ENCODE peak calls at places on chromosome 7, in six cellular contexts. G, D, X, B, J and S are unnamed samples.
A peak's percentile ranks its signal among the peaks of the same experiment; 100 is the strongest.

GRCh38 chr7:142303650-142304049 is 45.8 kb upstream of the PRSS58 start:
- DNase-seq in D (no peak), J (no peak), B (no peak), G (no peak), X (no peak), S (no peak)

GRCh38 chr7:75971961-75972763 is 22.2 kb downstream of the TMEM120A start:
- DNase-seq in X (peak; percentile 97), J (peak; percentile 66), G (peak; percentile 48), D (peak; percentile 57), B (peak; percentile 65), S (peak; percentile 25)

GRCh38 chr7:132464740-132465139 is 111.5 kb downstream of the PLXNA4 start:
- DNase-seq in G (peak; percentile 40), X (no peak), D (no peak), J (peak; percentile 70), B (no peak), S (no peak)

GRCh38 chr7:73509463-73509862 is 12.6 kb downstream of the BAZ1B start:
- DNase-seq in X (no peak), G (no peak), B (peak; percentile 84), J (no peak), D (no peak), S (no peak)

GRCh38 chr7:32285698-32286097 is 204.5 kb downstream of the LSM5 start:
- DNase-seq in X (no peak), J (no peak), B (no peak), G (no peak), D (no peak), S (no peak)

GRCh38 chr7:79452032-79452494 is 1.4 kb downstream of the MAGI2 start:
- DNase-seq in G (peak; percentile 96), D (peak; percentile 78), X (no peak), J (peak; percentile 93), B (peak; percentile 86), S (peak; percentile 51)

GRCh38 chr7:89003619-89003956 is 208.1 kb upstream of the TEX47 start:
- DNase-seq in B (no peak), D (no peak), X (no peak), J (no peak), G (no peak), S (no peak)

GRCh38 chr7:70178787-70179186 is 580.5 kb downstream of the AUTS2 start:
- DNase-seq in G (peak; percentile 50), B (peak; percentile 44), D (peak; percentile 81), J (no peak), X (no peak), S (no peak)

GRCh38 chr7:27464970-27465369 is 197.7 kb downstream of the HIBADH start:
- DNase-seq in B (no peak), D (no peak), X (no peak), G (no peak), J (no peak), S (no peak)

GRCh38 chr7:36082910-36083309 is 70.1 kb upstream of the EEPD1 start:
- DNase-seq in G (no peak), B (no peak), J (no peak), D (no peak), X (no peak), S (no peak)

GRCh38 chr7:135341049-135341448 is 107.4 kb downstream of the STRA8 start:
- DNase-seq in D (peak; percentile 61), J (no peak), X (no peak), B (no peak), G (no peak), S (no peak)

GRCh38 chr7:142868881-142869415 is 14.1 kb downstream of the EPHB6 start:
- DNase-seq in X (no peak), J (no peak), G (no peak), D (no peak), B (no peak), S (no peak)

GRCh38 chr7:106916689-106917088 is 51.6 kb downstream of the PIK3CG start:
- DNase-seq in B (no peak), G (peak; percentile 54), X (no peak), J (no peak), D (no peak), S (peak; percentile 18)

GRCh38 chr7:32679192-32679591 is 183.9 kb downstream of the AVL9 start:
- DNase-seq in J (no peak), X (no peak), D (no peak), B (no peak), G (no peak), S (no peak)

GRCh38 chr7:2776353-2776752 is 67.8 kb downstream of the GNA12 start:
- DNase-seq in J (no peak), X (no peak), G (no peak), B (no peak), D (no peak), S (no peak)

GRCh38 chr7:132394283-132395003 is 181.8 kb downstream of the PLXNA4 start:
- DNase-seq in X (no peak), B (no peak), J (no peak), G (peak; percentile 14), D (no peak), S (no peak)

GRCh38 chr7:39130304-39130703 is 152.6 kb downstream of the POU6F2 start:
- DNase-seq in X (no peak), J (no peak), B (no peak), G (no peak), D (no peak), S (no peak)

GRCh38 chr7:146557971-146558469 is 441.4 kb downstream of the CNTNAP2 start:
- DNase-seq in X (no peak), G (no peak), J (no peak), B (no peak), D (no peak), S (no peak)

GRCh38 chr7:68152205-68152604 is 1155.6 kb downstream of the TYW1 start:
- DNase-seq in D (no peak), B (no peak), G (no peak), J (no peak), X (no peak), S (no peak)

GRCh38 chr7:134246761-134247160 is 70.0 kb downstream of the SLC35B4 start:
- DNase-seq in D (no peak), J (no peak), B (no peak), X (no peak), G (no peak), S (no peak)

GRCh38 chr7:11319491-11320274 is 346.0 kb downstream of the PHF14 start:
- DNase-seq in D (no peak), J (no peak), B (no peak), X (no peak), G (peak; percentile 10), S (no peak)

GRCh38 chr7:5354460-5355279 is 69.0 kb downstream of the TNRC18 start:
- DNase-seq in G (peak; percentile 73), B (peak; percentile 46), X (no peak), J (peak; percentile 33), D (peak; percentile 81), S (no peak)

GRCh38 chr7:105773030-105773460 is 103.4 kb downstream of the ATXN7L1 start:
- DNase-seq in J (no peak), G (no peak), D (no peak), B (no peak), X (no peak), S (no peak)

GRCh38 chr7:119935418-119936025 is 337.5 kb upstream of the KCND2 start:
- DNase-seq in G (peak; percentile 54), J (peak; percentile 67), X (no peak), B (no peak), D (no peak), S (no peak)

GRCh38 chr7:299628-300027 is 9.7 kb downstream of the FOXL3 start:
- DNase-seq in J (no peak), X (no peak), D (no peak), B (peak; percentile 14), G (no peak), S (no peak)

GRCh38 chr7:141366098-141366621 is 185.1 kb upstream of the AGK start:
- DNase-seq in J (peak; percentile 8), D (no peak), X (no peak), G (no peak), B (no peak), S (no peak)

GRCh38 chr7:30169585-30169978 is 34.8 kb downstream of the MTURN start:
- DNase-seq in J (no peak), D (no peak), B (no peak), X (no peak), G (peak; percentile 56), S (no peak)

GRCh38 chr7:106070201-106070551 is 41.9 kb downstream of the SYPL1 start:
- DNase-seq in D (no peak), G (no peak), B (peak; percentile 59), J (no peak), X (no peak), S (no peak)

GRCh38 chr7:123876557-123877256 is 31.7 kb downstream of the HYAL4 start:
- DNase-seq in G (no peak), D (no peak), B (no peak), J (no peak), X (no peak), S (no peak)

GRCh38 chr7:107043916-107044346 is 574 bp upstream of the PRKAR2B start:
- DNase-seq in J (no peak), D (no peak), G (peak; percentile 39), B (no peak), X (no peak), S (no peak)

DNA sequence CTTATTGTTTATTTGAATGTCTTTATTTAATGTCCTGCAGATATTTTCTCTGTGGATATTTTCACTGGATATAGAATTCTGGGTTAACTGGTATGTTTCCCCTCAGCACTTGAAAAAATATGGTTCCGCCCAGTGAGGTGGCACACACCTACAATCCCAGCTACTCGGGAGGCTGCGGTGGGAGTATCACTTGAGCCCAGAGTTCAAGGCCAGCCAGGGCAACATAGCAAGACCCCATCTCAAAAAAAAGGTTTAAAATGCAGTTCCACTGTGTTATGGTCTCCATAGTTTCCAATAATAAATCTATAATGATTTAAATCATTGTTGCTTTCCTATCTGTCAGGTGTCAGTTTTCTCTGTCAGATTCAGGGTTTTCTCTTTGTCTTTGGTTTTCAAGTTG is 165.5 kb upstream of the STK17A start:
- DNase-seq in B (no peak), X (no peak), D (no peak), G (no peak), J (no peak), S (no peak)
- TF ChIP-seq CTCF in B (no peak), X (no peak), D (no peak), G (no peak), J (no peak), S (no peak)

DNA sequence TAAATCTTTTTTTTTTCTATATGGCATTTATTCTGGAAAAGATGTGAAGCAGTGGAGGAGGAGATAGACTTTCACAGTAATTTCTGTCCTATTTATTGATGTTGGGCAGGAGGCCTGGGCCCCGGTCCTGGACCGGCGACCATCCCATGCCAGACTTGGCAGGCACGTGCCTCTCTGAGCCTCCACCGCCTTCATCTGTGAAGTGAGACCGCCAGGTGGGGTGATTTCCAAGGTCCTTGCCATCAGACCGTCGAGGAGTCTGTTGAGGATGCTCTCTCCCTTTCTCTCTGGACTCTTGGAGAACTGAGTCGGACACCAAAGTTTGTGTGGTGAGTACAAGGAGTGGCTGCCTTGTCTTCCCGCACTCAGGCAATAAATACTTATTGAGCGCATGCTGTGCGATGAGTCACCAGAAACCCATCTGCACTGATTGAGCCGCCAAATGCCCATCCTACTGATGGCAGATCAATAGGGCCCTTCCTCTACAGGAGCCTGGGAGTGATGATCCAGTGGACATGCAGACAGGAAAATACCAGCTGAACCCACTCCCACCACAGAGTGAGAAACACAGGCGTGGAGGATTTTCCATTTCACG is 11.3 kb upstream of the PRKAG2 start:
- DNase-seq in J (no peak), G (no peak), X (no peak), B (no peak), D (peak; percentile 36), S (no peak)
- TF ChIP-seq CTCF in J (no peak), G (no peak), X (no peak), B (no peak), D (no peak), S (no peak)

GRCh38 chr7:99041526-99041925 is 102.4 kb downstream of the SMURF1 start:
- DNase-seq in X (no peak), G (no peak), J (no peak), B (no peak), D (no peak), S (no peak)
- TF ChIP-seq CTCF in X (no peak), G (no peak), J (no peak), B (no peak), D (no peak), S (no peak)

GRCh38 chr7:158353606-158354570 is 233.7 kb downstream of the PTPRN2 start:
- DNase-seq in D (no peak), X (peak; percentile 4), J (peak; percentile 10), G (peak; percentile 5), B (peak; percentile 19), S (no peak)
- TF ChIP-seq CTCF in D (no peak), X (peak; percentile 48), J (peak; percentile 24), G (no peak), B (peak; percentile 10), S (peak; percentile 33)